ENCODE peak calls at places on chromosomes 12 and 14, in seven cellular contexts. W, Q, F, G, V, P and N are unnamed samples.

GRCh38 chr14:29925736-29926135 is 1.9 kb downstream of the PRKD1 start:
- DNase-seq in P (no peak), W (no peak), Q (no peak), F (no peak), V (no peak), G (peak), N (no peak)

GRCh38 chr12:50248406-50248805 is 34.9 kb downstream of the LIMA1 start:
- DNase-seq in V (no peak), G (no peak), Q (no peak), W (no peak), F (no peak), P (no peak), N (no peak)

GRCh38 chr14:104106471-104106991 is 21.0 kb downstream of the ASPG start:
- DNase-seq in P (no peak), G (no peak), Q (peak), F (no peak), W (no peak), V (no peak), N (no peak)

GRCh38 chr14:64417771-64418125 is 29.6 kb downstream of the MTHFD1 start:
- DNase-seq in G (no peak), W (no peak), P (no peak), F (no peak), Q (no peak), V (no peak), N (no peak)

GRCh38 chr12:12070674-12071661 is at the start of gene BCL2L14:
- DNase-seq in W (no peak), F (peak), G (peak), V (no peak), Q (no peak), P (peak), N (peak)

GRCh38 chr12:45234134-45234865 is 18.4 kb downstream of the ANO6 start:
- DNase-seq in P (peak), V (peak), Q (no peak), G (peak), F (peak), W (peak), N (no peak)

GRCh38 chr14:81684696-81685095 is 151.0 kb upstream of the SEL1L start:
- DNase-seq in W (no peak), P (no peak), Q (no peak), V (no peak), G (no peak), F (no peak), N (no peak)

GRCh38 chr12:44036875-44037443 is 201.1 kb downstream of the TMEM117 start:
- DNase-seq in Q (no peak), V (no peak), F (no peak), P (no peak), G (no peak), W (no peak), N (no peak)

GRCh38 chr12:87768884-87769283 is 260.3 kb downstream of the C12orf50 start:
- DNase-seq in F (no peak), V (no peak), W (no peak), Q (no peak), P (no peak), G (no peak), N (no peak)

GRCh38 chr12:51323966-51324895 is at the start of gene BIN2:
- DNase-seq in W (no peak), V (no peak), P (peak), Q (peak), G (no peak), F (no peak), N (peak)

GRCh38 chr12:94799136-94799535 is 148.8 kb upstream of the TMCC3 start:
- DNase-seq in W (no peak), P (no peak), V (no peak), F (no peak), G (no peak), Q (no peak), N (no peak)

GRCh38 chr14:99393059-99393655 is 87.5 kb downstream of the SETD3 start:
- DNase-seq in G (peak), Q (no peak), F (peak), W (peak), V (peak), P (peak), N (peak)

GRCh38 chr14:71693373-71693772 is 238.9 kb upstream of the RGS6 start:
- DNase-seq in P (no peak), F (no peak), Q (no peak), W (no peak), V (no peak), G (peak), N (no peak)

GRCh38 chr14:66281036-66281776 is 205.0 kb upstream of the CCDC196 start:
- DNase-seq in G (peak), F (no peak), V (no peak), W (no peak), Q (peak), P (peak), N (no peak)

GRCh38 chr14:68807148-68807600 is 14.3 kb upstream of the ZFP36L1 start:
- DNase-seq in F (peak), W (peak), P (peak), V (no peak), G (peak), Q (peak), N (no peak)

GRCh38 chr12:114163766-114164165 is 197.6 kb upstream of the RBM19 start:
- DNase-seq in V (no peak), F (peak), W (no peak), Q (no peak), G (peak), P (no peak), N (no peak)

GRCh38 chr12:79402626-79403025 is 288.1 kb downstream of the PAWR start:
- DNase-seq in V (no peak), G (peak), Q (no peak), F (no peak), W (no peak), P (no peak), N (no peak)
- TF ChIP-seq CTCF in V (no peak), G (no peak), Q (no peak), F (no peak), W (no peak), P (no peak), N (no peak)

DNA sequence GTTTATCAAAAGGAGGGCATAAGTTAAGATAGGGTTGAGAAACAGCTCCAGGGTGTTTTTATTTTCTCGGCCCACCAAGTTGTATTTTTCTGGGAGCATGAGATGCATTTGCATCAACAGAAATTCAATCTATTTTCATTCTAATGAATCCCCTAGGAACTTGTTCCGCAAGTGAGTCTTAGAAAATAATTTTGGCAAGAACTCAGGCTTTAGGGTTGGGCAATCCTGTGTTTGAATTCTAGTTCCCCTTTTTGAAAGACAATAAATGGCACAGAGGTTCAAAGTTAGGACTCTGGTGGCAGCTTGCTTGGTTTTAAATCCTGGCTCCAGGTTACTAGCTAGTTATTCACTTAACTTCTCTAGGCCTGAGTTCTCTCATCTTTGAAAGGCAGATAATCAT is 23.7 kb downstream of the SLC5A8 start:
- DNase-seq in F (no peak), G (no peak), W (no peak), V (no peak), Q (no peak), P (no peak), N (no peak)
- TF ChIP-seq CTCF in F (no peak), G (no peak), W (no peak), V (no peak), Q (no peak), P (no peak), N (no peak)

GRCh38 chr14:91060472-91061308 is at the start of gene RPS6KA5:
- DNase-seq in Q (peak), V (peak), W (peak), G (peak), P (peak), F (peak), N (peak)

GRCh38 chr14:91058017-91058675 is 2.3 kb downstream of the RPS6KA5 start:
- DNase-seq in F (no peak), G (peak), W (peak), Q (no peak), P (no peak), V (no peak), N (no peak)

GRCh38 chr14:91062600-91062999 is 2.2 kb upstream of the RPS6KA5 start:
- DNase-seq in F (no peak), Q (no peak), P (no peak), G (no peak), V (no peak), W (no peak), N (no peak)

GRCh38 chr14:91061309-91061887 is 957 bp upstream of the RPS6KA5 start:
- DNase-seq in G (no peak), F (no peak), Q (no peak), W (no peak), P (no peak), V (no peak), N (no peak)

GRCh38 chr14:91059576-91060471 is 617 bp downstream of the RPS6KA5 start:
- DNase-seq in F (peak), Q (peak), W (peak), G (no peak), V (peak), P (peak), N (peak)
- TF ChIP-seq CTCF in F (no peak), Q (peak), W (peak), G (no peak), V (peak), P (no peak), N (peak)

GRCh38 chr12:58248599-58248998 is 307.2 kb downstream of the ATP23 start:
- DNase-seq in W (no peak), V (no peak), G (no peak), F (no peak), Q (no peak), P (no peak), N (no peak)

GRCh38 chr12:58249610-58250009 is 308.2 kb downstream of the ATP23 start:
- DNase-seq in V (no peak), P (no peak), Q (no peak), W (peak), F (no peak), G (no peak), N (no peak)

GRCh38 chr12:58242803-58243628 is 301.6 kb downstream of the ATP23 start:
- DNase-seq in G (no peak), F (no peak), Q (no peak), P (no peak), V (no peak), W (no peak), N (no peak)

GRCh38 chr12:58252914-58253313 is 311.5 kb downstream of the ATP23 start:
- DNase-seq in F (no peak), G (no peak), P (no peak), Q (no peak), W (no peak), V (no peak), N (no peak)

GRCh38 chr12:58247633-58248032 is 306.3 kb downstream of the ATP23 start:
- DNase-seq in G (no peak), P (no peak), W (no peak), Q (no peak), V (no peak), F (no peak), N (no peak)
- TF ChIP-seq CTCF in G (no peak), P (no peak), W (peak), Q (no peak), V (no peak), F (peak), N (no peak)

GRCh38 chr12:24027352-24027751 is 77.9 kb upstream of the SOX5 start:
- DNase-seq in V (no peak), W (no peak), Q (no peak), P (no peak), F (no peak), G (no peak), N (no peak)
- TF ChIP-seq CTCF in V (no peak), W (no peak), Q (no peak), P (no peak), F (no peak), G (no peak), N (no peak)

DNA sequence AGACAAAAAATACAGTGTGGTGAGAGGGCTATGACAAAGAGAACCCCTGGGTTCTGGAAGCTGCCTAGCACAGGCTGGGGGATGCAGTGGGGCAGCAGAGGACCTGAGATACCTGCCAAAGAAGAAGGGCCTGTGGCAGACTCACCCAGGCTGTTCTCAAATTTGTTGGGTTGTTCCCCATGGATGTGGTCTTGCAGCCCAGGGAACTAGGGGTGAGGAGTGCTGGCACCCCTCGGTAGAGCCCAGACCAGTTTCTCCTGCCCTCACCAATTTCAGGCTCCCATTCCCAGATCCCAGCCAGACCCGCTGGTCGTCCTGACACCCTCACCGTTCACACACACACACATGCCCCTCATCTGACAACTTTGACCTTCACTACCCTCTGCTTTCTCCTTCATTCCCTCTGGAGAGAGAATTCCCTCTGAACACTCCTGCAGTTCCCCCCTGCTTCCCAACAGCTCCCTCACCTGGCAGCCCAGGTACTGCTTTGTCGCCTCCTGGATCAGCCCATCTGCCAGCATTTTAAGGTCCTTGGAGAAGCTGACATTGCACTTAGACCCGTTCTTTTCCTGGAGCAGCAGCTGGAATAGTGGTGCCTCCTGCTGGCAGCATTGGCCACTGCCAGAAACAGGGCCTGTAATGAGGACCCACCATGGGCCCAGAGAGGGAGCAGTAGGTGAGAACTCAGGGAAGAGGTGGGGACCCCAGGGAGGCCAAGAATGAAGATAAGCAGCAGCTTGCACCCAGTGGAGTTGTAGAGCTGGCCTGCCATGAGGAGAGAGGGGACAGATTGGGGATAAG is 5.9 kb upstream of the GDF11 start:
- DNase-seq in G (peak), V (peak), Q (peak), W (peak), P (peak), F (peak), N (peak)
- TF ChIP-seq CTCF in G (peak), V (peak), Q (peak), W (peak), P (peak), F (peak), N (peak)

DNA sequence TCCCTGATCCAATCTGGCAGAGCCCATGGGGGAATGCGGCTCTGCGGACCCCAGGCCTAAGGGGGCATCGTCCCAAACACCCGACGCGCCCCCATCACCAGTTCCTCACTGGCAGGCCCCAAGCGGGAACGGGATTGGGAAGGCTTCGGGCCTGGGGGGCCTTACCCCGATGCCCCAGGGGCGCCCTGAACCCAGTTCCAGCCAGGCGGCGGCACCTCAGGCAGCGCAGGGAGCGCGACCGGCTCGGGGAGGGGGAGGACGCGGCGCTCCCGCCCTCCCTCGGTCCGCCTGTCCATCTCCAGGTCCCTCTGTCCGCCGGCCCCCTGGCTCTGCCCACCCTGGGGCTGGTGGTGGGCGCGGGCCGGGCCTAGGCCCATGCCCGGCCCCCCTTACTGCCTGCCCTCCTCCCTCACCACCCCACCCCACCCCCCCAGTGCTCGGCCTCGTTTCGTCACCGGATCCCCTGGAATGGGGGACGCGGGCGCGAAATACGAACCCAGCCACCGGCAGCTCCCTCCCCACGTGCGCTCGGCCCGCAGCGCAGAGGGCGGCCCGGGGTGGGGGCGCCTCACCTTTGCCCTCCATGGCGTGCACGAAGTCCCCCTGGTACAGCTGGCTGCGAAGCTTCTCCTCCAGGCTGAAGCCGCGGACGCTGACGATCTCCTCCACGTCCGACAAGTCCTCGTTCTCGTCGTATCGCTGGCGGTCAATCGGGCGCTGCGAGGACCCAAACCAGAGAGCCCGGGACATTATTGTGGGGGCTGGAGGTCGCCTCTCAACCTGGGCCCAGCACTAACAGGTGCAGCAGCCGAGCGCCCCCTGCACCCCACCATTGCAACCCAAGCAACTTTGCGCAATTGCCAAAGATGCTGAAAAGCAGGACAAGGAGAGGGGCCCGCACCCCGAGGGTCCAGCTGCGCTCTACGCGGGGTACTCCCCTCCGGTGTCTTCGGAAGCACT is 2.3 kb downstream of the KDM2B start:
- DNase-seq in V (peak), Q (peak), F (no peak), W (peak), P (no peak), G (no peak), N (peak)
- TF ChIP-seq CTCF in V (no peak), Q (no peak), F (no peak), W (no peak), P (no peak), G (no peak), N (peak)